ENCODE peak calls at places on chromosome 22, in eight cellular contexts. One of them, this sample, is unnamed.

GRCh38 chr22:19431641-19432091 is at the start of gene HIRA:
- DNase-seq in AG04450: no peak
- DNase-seq in GM12892: peak
- DNase-seq in left ventricle myocardium inferior: peak
- DNase-seq in GM23338: peak
- DNase-seq in GM04504: peak
- DNase-seq in CD8-positive, alpha-beta memory T cell: peak
- DNase-seq in AG09309: no peak
- DNase-seq in this sample: peak

GRCh38 chr22:42961815-42962214 is 53.1 kb downstream of the PACSIN2 start:
- DNase-seq in AG04450: no peak
- DNase-seq in GM12892: no peak
- DNase-seq in left ventricle myocardium inferior: no peak
- DNase-seq in GM23338: no peak
- DNase-seq in GM04504: no peak
- DNase-seq in CD8-positive, alpha-beta memory T cell: no peak
- DNase-seq in AG09309: no peak
- DNase-seq in this sample: no peak

GRCh38 chr22:48592488-48592887 is 1235.2 kb downstream of the BRD1 start:
- DNase-seq in AG04450: no peak
- DNase-seq in GM12892: no peak
- DNase-seq in left ventricle myocardium inferior: no peak
- DNase-seq in GM23338: no peak
- DNase-seq in GM04504: no peak
- DNase-seq in CD8-positive, alpha-beta memory T cell: no peak
- DNase-seq in AG09309: no peak
- DNase-seq in this sample: no peak

GRCh38 chr22:48042621-48043395 is 1280.4 kb downstream of the TBC1D22A start:
- DNase-seq in AG04450: no peak
- DNase-seq in GM12892: no peak
- DNase-seq in left ventricle myocardium inferior: no peak
- DNase-seq in GM23338: no peak
- DNase-seq in GM04504: no peak
- DNase-seq in CD8-positive, alpha-beta memory T cell: no peak
- DNase-seq in AG09309: no peak
- DNase-seq in this sample: no peak

GRCh38 chr22:46800102-46800857 is 37.8 kb downstream of the TBC1D22A start:
- DNase-seq in AG04450: no peak
- DNase-seq in GM12892: no peak
- DNase-seq in left ventricle myocardium inferior: no peak
- DNase-seq in GM23338: no peak
- DNase-seq in GM04504: no peak
- DNase-seq in CD8-positive, alpha-beta memory T cell: no peak
- DNase-seq in AG09309: no peak
- DNase-seq in this sample: no peak

GRCh38 chr22:39349506-39349966 is 255 bp upstream of the SYNGR1 start:
- DNase-seq in AG04450: no peak
- DNase-seq in GM12892: no peak
- DNase-seq in left ventricle myocardium inferior: peak
- DNase-seq in GM23338: peak
- DNase-seq in GM04504: no peak
- DNase-seq in CD8-positive, alpha-beta memory T cell: peak
- DNase-seq in AG09309: no peak
- DNase-seq in this sample: peak

GRCh38 chr22:47435826-47436225 is 673.4 kb downstream of the TBC1D22A start:
- DNase-seq in AG04450: no peak
- DNase-seq in GM12892: no peak
- DNase-seq in left ventricle myocardium inferior: no peak
- DNase-seq in GM23338: no peak
- DNase-seq in GM04504: no peak
- DNase-seq in CD8-positive, alpha-beta memory T cell: no peak
- DNase-seq in AG09309: no peak
- DNase-seq in this sample: no peak

GRCh38 chr22:20254975-20255946 is 12.9 kb downstream of the RTN4R start:
- DNase-seq in AG04450: no peak
- DNase-seq in GM12892: no peak
- DNase-seq in left ventricle myocardium inferior: no peak
- DNase-seq in GM23338: no peak
- DNase-seq in GM04504: no peak
- DNase-seq in CD8-positive, alpha-beta memory T cell: no peak
- DNase-seq in AG09309: no peak
- DNase-seq in this sample: no peak

GRCh38 chr22:49838771-49839717 is 11.4 kb upstream of the BRD1 start:
- DNase-seq in AG04450: no peak
- DNase-seq in GM12892: no peak
- DNase-seq in left ventricle myocardium inferior: no peak
- DNase-seq in GM23338: peak
- DNase-seq in GM04504: no peak
- DNase-seq in CD8-positive, alpha-beta memory T cell: peak
- DNase-seq in AG09309: no peak
- DNase-seq in this sample: peak

GRCh38 chr22:19181786-19182471 is 3.4 kb upstream of the SLC25A1 start:
- DNase-seq in AG04450: no peak
- DNase-seq in GM12892: no peak
- DNase-seq in left ventricle myocardium inferior: no peak
- DNase-seq in GM23338: no peak
- DNase-seq in GM04504: no peak
- DNase-seq in CD8-positive, alpha-beta memory T cell: no peak
- DNase-seq in AG09309: no peak
- DNase-seq in this sample: no peak

GRCh38 chr22:19868773-19869471 is 14.2 kb upstream of the GNB1L start:
- DNase-seq in AG04450: no peak
- DNase-seq in GM12892: no peak
- DNase-seq in left ventricle myocardium inferior: peak
- DNase-seq in GM23338: no peak
- DNase-seq in GM04504: no peak
- DNase-seq in CD8-positive, alpha-beta memory T cell: no peak
- DNase-seq in AG09309: no peak
- DNase-seq in this sample: no peak

GRCh38 chr22:49975543-49976389 is 15.2 kb downstream of the PIM3 start:
- DNase-seq in AG04450: no peak
- DNase-seq in GM12892: peak
- DNase-seq in left ventricle myocardium inferior: peak
- DNase-seq in GM23338: peak
- DNase-seq in GM04504: no peak
- DNase-seq in CD8-positive, alpha-beta memory T cell: no peak
- DNase-seq in AG09309: no peak
- DNase-seq in this sample: no peak

GRCh38 chr22:18028817-18029527 is 4.6 kb upstream of the MICAL3 start:
- DNase-seq in AG04450: no peak
- DNase-seq in GM12892: no peak
- DNase-seq in left ventricle myocardium inferior: no peak
- DNase-seq in GM23338: no peak
- DNase-seq in GM04504: no peak
- DNase-seq in CD8-positive, alpha-beta memory T cell: no peak
- DNase-seq in AG09309: no peak
- DNase-seq in this sample: peak

GRCh38 chr22:20089977-20090729 is 10.1 kb downstream of the DGCR8 start:
- DNase-seq in AG04450: no peak
- DNase-seq in GM12892: no peak
- DNase-seq in left ventricle myocardium inferior: no peak
- DNase-seq in GM23338: no peak
- DNase-seq in GM04504: peak
- DNase-seq in CD8-positive, alpha-beta memory T cell: no peak
- DNase-seq in AG09309: peak
- DNase-seq in this sample: no peak

GRCh38 chr22:41222846-41223507 is 17.8 kb downstream of the CHADL start:
- DNase-seq in AG04450: no peak
- DNase-seq in GM12892: no peak
- DNase-seq in left ventricle myocardium inferior: no peak
- DNase-seq in GM23338: no peak
- DNase-seq in GM04504: no peak
- DNase-seq in CD8-positive, alpha-beta memory T cell: no peak
- DNase-seq in AG09309: no peak
- DNase-seq in this sample: no peak

GRCh38 chr22:25051983-25052710 is 99.6 kb downstream of the KIAA1671 start:
- DNase-seq in AG04450: no peak
- DNase-seq in GM12892: no peak
- DNase-seq in left ventricle myocardium inferior: peak
- DNase-seq in GM23338: no peak
- DNase-seq in GM04504: no peak
- DNase-seq in CD8-positive, alpha-beta memory T cell: no peak
- DNase-seq in AG09309: no peak
- DNase-seq in this sample: no peak

GRCh38 chr22:31561238-31561887 is 65.0 kb downstream of the SFI1 start:
- DNase-seq in AG04450: peak
- DNase-seq in GM12892: peak
- DNase-seq in left ventricle myocardium inferior: peak
- DNase-seq in GM23338: peak
- DNase-seq in GM04504: peak
- DNase-seq in CD8-positive, alpha-beta memory T cell: peak
- DNase-seq in AG09309: no peak
- DNase-seq in this sample: peak

GRCh38 chr22:44732661-44733060 is 19.7 kb upstream of the ARHGAP8 start:
- DNase-seq in AG04450: no peak
- DNase-seq in GM12892: no peak
- DNase-seq in left ventricle myocardium inferior: no peak
- DNase-seq in GM23338: no peak
- DNase-seq in GM04504: no peak
- DNase-seq in CD8-positive, alpha-beta memory T cell: no peak
- DNase-seq in AG09309: no peak
- DNase-seq in this sample: no peak

GRCh38 chr22:38243007-38243775 is 29.6 kb downstream of the TMEM184B start:
- DNase-seq in AG04450: peak
- DNase-seq in GM12892: no peak
- DNase-seq in left ventricle myocardium inferior: peak
- DNase-seq in GM23338: no peak
- DNase-seq in GM04504: no peak
- DNase-seq in CD8-positive, alpha-beta memory T cell: no peak
- DNase-seq in AG09309: no peak
- DNase-seq in this sample: no peak

GRCh38 chr22:45105281-45105700 is 58.4 kb upstream of the NUP50 start:
- DNase-seq in AG04450: peak
- DNase-seq in GM12892: no peak
- DNase-seq in left ventricle myocardium inferior: no peak
- DNase-seq in GM23338: no peak
- DNase-seq in GM04504: peak
- DNase-seq in CD8-positive, alpha-beta memory T cell: no peak
- DNase-seq in AG09309: peak
- DNase-seq in this sample: no peak

GRCh38 chr22:45775062-45775461 is 103.4 kb downstream of the ATXN10 start:
- DNase-seq in AG04450: no peak
- DNase-seq in GM12892: no peak
- DNase-seq in left ventricle myocardium inferior: no peak
- DNase-seq in GM23338: no peak
- DNase-seq in GM04504: no peak
- DNase-seq in CD8-positive, alpha-beta memory T cell: no peak
- DNase-seq in AG09309: no peak
- DNase-seq in this sample: no peak

GRCh38 chr22:41288245-41288946 is 2.4 kb upstream of the RANGAP1 start:
- DNase-seq in AG04450: peak
- DNase-seq in GM12892: no peak
- DNase-seq in left ventricle myocardium inferior: no peak
- DNase-seq in GM23338: peak
- DNase-seq in GM04504: no peak
- DNase-seq in CD8-positive, alpha-beta memory T cell: no peak
- DNase-seq in AG09309: no peak
- DNase-seq in this sample: no peak

GRCh38 chr22:27460596-27461347 is 340.8 kb downstream of the MN1 start:
- DNase-seq in AG04450: peak
- DNase-seq in GM12892: no peak
- DNase-seq in left ventricle myocardium inferior: peak
- DNase-seq in GM23338: peak
- DNase-seq in GM04504: peak
- DNase-seq in CD8-positive, alpha-beta memory T cell: no peak
- DNase-seq in AG09309: no peak
- DNase-seq in this sample: no peak

GRCh38 chr22:46542011-46542985 is 4.9 kb upstream of the CELSR1 start:
- DNase-seq in AG04450: no peak
- DNase-seq in GM12892: peak
- DNase-seq in left ventricle myocardium inferior: peak
- DNase-seq in GM23338: peak
- DNase-seq in GM04504: no peak
- DNase-seq in CD8-positive, alpha-beta memory T cell: peak
- DNase-seq in AG09309: no peak
- DNase-seq in this sample: peak

GRCh38 chr22:44351037-44351436 is 38.3 kb upstream of the SHISAL1 start:
- DNase-seq in AG04450: no peak
- DNase-seq in GM12892: no peak
- DNase-seq in left ventricle myocardium inferior: no peak
- DNase-seq in GM23338: no peak
- DNase-seq in GM04504: no peak
- DNase-seq in CD8-positive, alpha-beta memory T cell: no peak
- DNase-seq in AG09309: no peak
- DNase-seq in this sample: no peak

GRCh38 chr22:36734171-36735058 is 30.9 kb upstream of the CACNG2 start:
- DNase-seq in AG04450: no peak
- DNase-seq in GM12892: no peak
- DNase-seq in left ventricle myocardium inferior: no peak
- DNase-seq in GM23338: no peak
- DNase-seq in GM04504: peak
- DNase-seq in CD8-positive, alpha-beta memory T cell: no peak
- DNase-seq in AG09309: peak
- DNase-seq in this sample: no peak

GRCh38 chr22:49789289-49790141 is 38.2 kb downstream of the BRD1 start:
- DNase-seq in AG04450: no peak
- DNase-seq in GM12892: no peak
- DNase-seq in left ventricle myocardium inferior: peak
- DNase-seq in GM23338: no peak
- DNase-seq in GM04504: no peak
- DNase-seq in CD8-positive, alpha-beta memory T cell: peak
- DNase-seq in AG09309: no peak
- DNase-seq in this sample: no peak

GRCh38 chr22:18994780-18995711 is 59.0 kb upstream of the PRODH start:
- DNase-seq in AG04450: no peak
- DNase-seq in GM12892: no peak
- DNase-seq in left ventricle myocardium inferior: no peak
- DNase-seq in GM23338: peak
- DNase-seq in GM04504: no peak
- DNase-seq in CD8-positive, alpha-beta memory T cell: no peak
- DNase-seq in AG09309: no peak
- DNase-seq in this sample: no peak

GRCh38 chr22:32583921-32584335 is 109.3 kb downstream of the FBXO7 start:
- DNase-seq in AG04450: no peak
- DNase-seq in GM12892: no peak
- DNase-seq in left ventricle myocardium inferior: no peak
- DNase-seq in GM23338: no peak
- DNase-seq in GM04504: no peak
- DNase-seq in CD8-positive, alpha-beta memory T cell: no peak
- DNase-seq in AG09309: no peak
- DNase-seq in this sample: no peak

GRCh38 chr22:45804986-45805325 is 133.3 kb downstream of the ATXN10 start:
- DNase-seq in AG04450: peak
- DNase-seq in GM12892: no peak
- DNase-seq in left ventricle myocardium inferior: no peak
- DNase-seq in GM23338: no peak
- DNase-seq in GM04504: peak
- DNase-seq in CD8-positive, alpha-beta memory T cell: no peak
- DNase-seq in AG09309: peak
- DNase-seq in this sample: no peak

GRCh38 chr22:46201059-46201757 is 48.9 kb downstream of the CDPF1 start:
- DNase-seq in AG04450: no peak
- DNase-seq in GM12892: no peak
- DNase-seq in left ventricle myocardium inferior: no peak
- DNase-seq in GM23338: peak
- DNase-seq in GM04504: no peak
- DNase-seq in CD8-positive, alpha-beta memory T cell: no peak
- DNase-seq in AG09309: no peak
- DNase-seq in this sample: no peak

GRCh38 chr22:38927033-38927789 is 30.2 kb upstream of the APOBEC3A start:
- DNase-seq in AG04450: no peak
- DNase-seq in GM12892: peak
- DNase-seq in left ventricle myocardium inferior: peak
- DNase-seq in GM23338: peak
- DNase-seq in GM04504: peak
- DNase-seq in CD8-positive, alpha-beta memory T cell: peak
- DNase-seq in AG09309: no peak
- DNase-seq in this sample: peak

GRCh38 chr22:45072322-45072903 is 62.6 kb upstream of the PHF21B start:
- DNase-seq in AG04450: no peak
- DNase-seq in GM12892: no peak
- DNase-seq in left ventricle myocardium inferior: no peak
- DNase-seq in GM23338: peak
- DNase-seq in GM04504: peak
- DNase-seq in CD8-positive, alpha-beta memory T cell: no peak
- DNase-seq in AG09309: no peak
- DNase-seq in this sample: no peak

GRCh38 chr22:44782286-44782830 is 30.0 kb downstream of the ARHGAP8 start:
- DNase-seq in AG04450: no peak
- DNase-seq in GM12892: no peak
- DNase-seq in left ventricle myocardium inferior: no peak
- DNase-seq in GM23338: no peak
- DNase-seq in GM04504: no peak
- DNase-seq in CD8-positive, alpha-beta memory T cell: no peak
- DNase-seq in AG09309: no peak
- DNase-seq in this sample: no peak

This sample was measured in GM12891.